ENCODE peak calls at places on chromosomes 11 and 22, in five cellular contexts. One of them, this sample, is unnamed. For H3K4me1, the result is how much of the 10 kb centered on the place peaks cover.

GRCh38 chr11:48193876-48194275 is 22.7 kb upstream of the OR4B1 start:
- DNase-seq in upper lobe of left lung: no peak
- DNase-seq in neuronal stem cell: no peak
- DNase-seq in stomach: no peak
- DNase-seq in H9: no peak
- DNase-seq in this sample: no peak

GRCh38 chr11:76783901-76784813 is 1.0 kb downstream of the TSKU start:
- DNase-seq in upper lobe of left lung: peak
- DNase-seq in neuronal stem cell: peak
- DNase-seq in stomach: peak
- DNase-seq in H9: peak
- DNase-seq in this sample: peak

GRCh38 chr22:45645150-45645525 is 26.5 kb upstream of the ATXN10 start:
- DNase-seq in upper lobe of left lung: no peak
- DNase-seq in neuronal stem cell: no peak
- DNase-seq in stomach: no peak
- DNase-seq in H9: no peak
- DNase-seq in this sample: no peak

GRCh38 chr22:46008291-46008690 is 31.3 kb upstream of the WNT7B start:
- DNase-seq in upper lobe of left lung: no peak
- DNase-seq in neuronal stem cell: no peak
- DNase-seq in stomach: no peak
- DNase-seq in H9: no peak
- DNase-seq in this sample: no peak

GRCh38 chr11:17504330-17505107 is 27.9 kb upstream of the ABCC8 start:
- DNase-seq in upper lobe of left lung: peak
- DNase-seq in neuronal stem cell: peak
- DNase-seq in stomach: peak
- DNase-seq in H9: peak
- DNase-seq in this sample: peak

GRCh38 chr11:16912607-16913006 is 101.6 kb downstream of the PLEKHA7 start:
- DNase-seq in upper lobe of left lung: no peak
- DNase-seq in neuronal stem cell: no peak
- DNase-seq in stomach: peak
- DNase-seq in H9: peak
- DNase-seq in this sample: no peak

GRCh38 chr11:15988693-15989231 is 367.6 kb downstream of the SOX6 start:
- DNase-seq in upper lobe of left lung: no peak
- DNase-seq in neuronal stem cell: no peak
- DNase-seq in stomach: no peak
- DNase-seq in H9: peak
- DNase-seq in this sample: peak

GRCh38 chr22:46322711-46323110 is 12.8 kb upstream of the TRMU start:
- DNase-seq in upper lobe of left lung: no peak
- DNase-seq in neuronal stem cell: no peak
- DNase-seq in stomach: no peak
- DNase-seq in H9: no peak
- DNase-seq in this sample: no peak

GRCh38 chr22:30310881-30311771 is 15.6 kb downstream of the TBC1D10A start:
- DNase-seq in upper lobe of left lung: peak
- DNase-seq in neuronal stem cell: no peak
- DNase-seq in stomach: peak
- DNase-seq in H9: no peak
- DNase-seq in this sample: peak

GRCh38 chr22:21866821-21867527 is 471 bp downstream of the MAPK1 start:
- DNase-seq in upper lobe of left lung: peak
- DNase-seq in neuronal stem cell: peak
- DNase-seq in stomach: peak
- DNase-seq in H9: no peak
- DNase-seq in this sample: no peak

GRCh38 chr11:8233691-8234424 is 29.8 kb downstream of the LMO1 start:
- DNase-seq in upper lobe of left lung: no peak
- DNase-seq in neuronal stem cell: no peak
- DNase-seq in stomach: no peak
- DNase-seq in H9: no peak
- DNase-seq in this sample: no peak

GRCh38 chr22:20650294-20651207 is 123.4 kb upstream of the SERPIND1 start:
- DNase-seq in upper lobe of left lung: no peak
- DNase-seq in neuronal stem cell: no peak
- DNase-seq in stomach: no peak
- DNase-seq in H9: peak
- DNase-seq in this sample: no peak

GRCh38 chr11:118939948-118940598 is 14.3 kb upstream of the BCL9L start:
- DNase-seq in upper lobe of left lung: no peak
- DNase-seq in neuronal stem cell: no peak
- DNase-seq in stomach: no peak
- DNase-seq in H9: peak
- DNase-seq in this sample: peak

GRCh38 chr11:84089072-84090057 is 803.2 kb upstream of the CCDC90B start:
- DNase-seq in upper lobe of left lung: no peak
- DNase-seq in neuronal stem cell: no peak
- DNase-seq in stomach: no peak
- DNase-seq in H9: no peak
- DNase-seq in this sample: peak

GRCh38 chr11:71343828-71344400 is 91.5 kb upstream of the SHANK2 start:
- DNase-seq in upper lobe of left lung: no peak
- DNase-seq in neuronal stem cell: no peak
- DNase-seq in stomach: no peak
- DNase-seq in H9: no peak
- DNase-seq in this sample: no peak

GRCh38 chr22:19450363-19451175 is 3.1 kb upstream of the C22orf39 start:
- DNase-seq in upper lobe of left lung: peak
- DNase-seq in neuronal stem cell: no peak
- DNase-seq in stomach: no peak
- DNase-seq in H9: no peak
- DNase-seq in this sample: no peak

GRCh38 chr11:72091292-72091691 is 10.6 kb downstream of the LRRC51 start:
- DNase-seq in upper lobe of left lung: peak
- DNase-seq in neuronal stem cell: peak
- DNase-seq in stomach: peak
- DNase-seq in H9: peak
- DNase-seq in this sample: peak

GRCh38 chr11:90288207-90288821 is 65.5 kb upstream of the CHORDC1 start:
- DNase-seq in upper lobe of left lung: no peak
- DNase-seq in neuronal stem cell: peak
- DNase-seq in stomach: no peak
- DNase-seq in H9: no peak
- DNase-seq in this sample: peak

GRCh38 chr11:119664063-119664572 is 64.9 kb downstream of the NECTIN1 start:
- DNase-seq in upper lobe of left lung: no peak
- DNase-seq in neuronal stem cell: no peak
- DNase-seq in stomach: peak
- DNase-seq in H9: no peak
- DNase-seq in this sample: no peak

GRCh38 chr22:24046024-24046423 is 34.9 kb downstream of the CABIN1 start:
- DNase-seq in upper lobe of left lung: no peak
- DNase-seq in neuronal stem cell: no peak
- DNase-seq in stomach: no peak
- DNase-seq in H9: no peak
- DNase-seq in this sample: no peak

GRCh38 chr22:33328789-33329296 is 270.7 kb upstream of the SYN3 start:
- DNase-seq in upper lobe of left lung: no peak
- DNase-seq in neuronal stem cell: no peak
- DNase-seq in stomach: no peak
- DNase-seq in H9: no peak
- DNase-seq in this sample: peak

GRCh38 chr22:17100621-17101020 is 15.8 kb downstream of the IL17RA start:
- DNase-seq in upper lobe of left lung: no peak
- DNase-seq in neuronal stem cell: no peak
- DNase-seq in stomach: no peak
- DNase-seq in H9: no peak
- DNase-seq in this sample: no peak
- H3K4me1 ChIP-seq in upper lobe of left lung: under half
- H3K4me1 ChIP-seq in neuronal stem cell: under half
- H3K4me1 ChIP-seq in stomach: under half
- H3K4me1 ChIP-seq in H9: under half
- H3K4me1 ChIP-seq in this sample: under half

DNA sequence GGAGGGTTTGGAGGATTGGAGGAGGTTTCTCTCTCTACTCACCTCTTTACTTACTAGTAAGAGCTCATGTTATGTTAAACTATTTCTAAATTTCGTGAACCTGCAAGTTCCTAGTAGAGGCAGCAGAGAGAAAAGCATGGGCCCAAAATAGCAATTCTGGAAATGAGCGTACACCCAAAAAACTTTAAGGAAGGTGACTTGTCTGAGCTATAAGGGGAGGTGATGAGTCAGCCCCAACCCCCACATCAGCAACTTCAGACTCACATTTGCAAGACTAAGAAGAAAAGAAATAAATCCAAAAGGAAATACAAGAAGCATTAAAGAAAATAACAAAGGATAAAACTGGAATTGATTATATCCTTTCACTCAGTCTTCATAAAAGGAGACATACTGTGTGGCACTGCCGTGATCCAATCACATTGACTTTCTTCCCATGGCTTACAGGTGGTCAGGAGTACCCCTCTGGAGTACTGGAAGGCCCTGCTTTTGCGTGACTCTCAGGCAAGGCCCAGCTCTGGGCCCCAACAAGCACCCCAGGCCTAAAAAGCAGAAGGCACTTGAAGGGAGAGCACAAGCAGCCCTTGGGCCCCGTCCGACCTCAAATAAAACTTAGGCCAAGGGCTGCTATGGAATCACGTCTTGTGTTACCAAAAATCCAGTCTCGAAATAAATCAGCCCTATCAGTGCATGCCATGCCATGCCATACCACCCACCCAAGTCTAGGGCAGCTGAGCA is 14.3 kb downstream of the PACSIN2 start:
- DNase-seq in upper lobe of left lung: no peak
- DNase-seq in neuronal stem cell: no peak
- DNase-seq in stomach: no peak
- DNase-seq in H9: no peak
- DNase-seq in this sample: no peak
- H3K4me1 ChIP-seq in upper lobe of left lung: half or more
- H3K4me1 ChIP-seq in neuronal stem cell: under half
- H3K4me1 ChIP-seq in stomach: half or more
- H3K4me1 ChIP-seq in H9: under half
- H3K4me1 ChIP-seq in this sample: under half

GRCh38 chr11:63875506-63875905 is 36.6 kb downstream of the MARK2 start:
- DNase-seq in upper lobe of left lung: no peak
- DNase-seq in neuronal stem cell: no peak
- DNase-seq in stomach: no peak
- DNase-seq in H9: no peak
- DNase-seq in this sample: no peak

GRCh38 chr11:63879598-63879997 is 37.4 kb downstream of the RCOR2 start:
- DNase-seq in upper lobe of left lung: no peak
- DNase-seq in neuronal stem cell: no peak
- DNase-seq in stomach: no peak
- DNase-seq in H9: no peak
- DNase-seq in this sample: no peak

GRCh38 chr11:63877658-63878241 is 38.8 kb downstream of the MARK2 start:
- DNase-seq in upper lobe of left lung: no peak
- DNase-seq in neuronal stem cell: no peak
- DNase-seq in stomach: no peak
- DNase-seq in H9: no peak
- DNase-seq in this sample: no peak

GRCh38 chr11:63874511-63874910 is 35.6 kb downstream of the MARK2 start:
- DNase-seq in upper lobe of left lung: no peak
- DNase-seq in neuronal stem cell: no peak
- DNase-seq in stomach: peak
- DNase-seq in H9: no peak
- DNase-seq in this sample: peak

DNA sequence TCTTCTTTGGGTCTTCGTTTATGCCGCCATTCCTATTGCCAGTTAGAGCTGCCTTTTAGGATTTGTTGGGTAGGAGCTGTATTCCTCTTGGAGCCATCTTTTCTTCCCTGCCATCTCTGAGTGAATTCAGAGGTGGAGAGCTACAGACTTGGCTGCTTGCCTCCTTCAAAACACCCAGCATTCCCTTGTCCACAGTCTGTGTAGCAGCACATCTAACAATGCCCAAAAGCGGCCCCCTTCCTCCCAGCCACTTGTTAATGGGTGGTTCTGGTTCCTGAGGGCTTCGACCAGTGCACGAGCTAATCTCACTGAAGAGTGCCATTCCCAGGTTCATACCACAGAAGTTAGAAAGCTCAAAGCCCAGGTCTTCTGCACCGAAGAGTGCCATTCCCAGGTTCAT is 37.7 kb downstream of the MARK2 start:
- DNase-seq in upper lobe of left lung: no peak
- DNase-seq in neuronal stem cell: no peak
- DNase-seq in stomach: no peak
- DNase-seq in H9: no peak
- DNase-seq in this sample: no peak
- H3K4me1 ChIP-seq in upper lobe of left lung: half or more
- H3K4me1 ChIP-seq in neuronal stem cell: under half
- H3K4me1 ChIP-seq in stomach: half or more
- H3K4me1 ChIP-seq in H9: under half
- H3K4me1 ChIP-seq in this sample: half or more

DNA sequence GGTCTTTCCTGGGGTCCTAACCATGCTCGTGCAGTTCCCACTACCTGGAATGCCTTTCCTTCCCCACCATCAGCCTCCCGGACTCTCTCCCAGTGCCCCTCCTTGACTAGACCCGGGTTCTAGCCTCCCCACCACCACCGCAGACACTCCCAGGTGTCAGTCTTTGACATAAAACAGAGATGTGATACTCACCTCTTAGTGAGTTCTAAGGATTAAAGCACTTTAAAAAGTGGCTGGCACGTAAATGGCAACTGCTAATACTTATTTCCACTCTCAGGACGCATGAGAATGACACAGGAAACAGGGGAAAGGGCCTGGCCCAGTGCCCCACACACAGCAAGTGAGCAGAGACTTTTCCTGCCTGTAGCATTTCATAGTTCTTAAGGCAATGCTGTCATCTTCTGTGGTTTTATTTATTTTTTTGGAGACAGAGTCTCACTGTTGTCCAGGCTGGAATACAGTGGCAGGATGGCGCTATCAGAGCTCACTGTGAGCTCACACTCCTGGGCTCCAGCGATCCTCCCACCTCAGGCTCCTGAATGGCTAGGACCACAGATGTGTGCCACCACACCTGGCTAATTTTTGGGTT is 1.9 kb upstream of the SLC25A45 start:
- DNase-seq in upper lobe of left lung: no peak
- DNase-seq in neuronal stem cell: no peak
- DNase-seq in stomach: no peak
- DNase-seq in H9: no peak
- DNase-seq in this sample: peak
- H3K4me1 ChIP-seq in upper lobe of left lung: half or more
- H3K4me1 ChIP-seq in neuronal stem cell: under half
- H3K4me1 ChIP-seq in stomach: half or more
- H3K4me1 ChIP-seq in H9: under half
- H3K4me1 ChIP-seq in this sample: under half

DNA sequence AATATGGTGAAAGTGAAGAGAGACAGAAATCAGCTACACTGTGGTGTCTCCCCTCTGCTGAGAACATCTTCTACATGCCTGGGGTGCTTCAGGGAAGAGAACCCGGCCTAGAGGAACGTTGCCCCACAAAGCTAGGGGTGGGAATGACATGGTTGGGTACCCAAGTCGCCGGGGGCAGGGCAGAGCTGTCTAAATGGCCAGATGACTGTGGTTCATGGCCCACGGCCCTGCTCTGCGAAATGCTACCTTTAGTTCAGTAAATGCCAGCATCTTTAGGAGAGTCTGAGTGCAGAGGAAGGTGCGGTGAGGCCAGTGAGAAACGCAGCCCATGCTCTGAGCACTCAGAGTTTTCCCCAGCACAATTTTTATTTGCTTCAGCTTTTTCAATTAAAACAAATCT is 12.8 kb downstream of the BRD1 start:
- DNase-seq in upper lobe of left lung: no peak
- DNase-seq in neuronal stem cell: no peak
- DNase-seq in stomach: no peak
- DNase-seq in H9: no peak
- DNase-seq in this sample: no peak
- H3K4me1 ChIP-seq in upper lobe of left lung: under half
- H3K4me1 ChIP-seq in neuronal stem cell: under half
- H3K4me1 ChIP-seq in stomach: half or more
- H3K4me1 ChIP-seq in H9: under half
- H3K4me1 ChIP-seq in this sample: under half

GRCh38 chr11:133953999-133954398 is 2.8 kb downstream of the IGSF9B start:
- DNase-seq in upper lobe of left lung: no peak
- DNase-seq in neuronal stem cell: no peak
- DNase-seq in stomach: no peak
- DNase-seq in H9: no peak
- DNase-seq in this sample: no peak
- H3K4me1 ChIP-seq in upper lobe of left lung: under half
- H3K4me1 ChIP-seq in neuronal stem cell: under half
- H3K4me1 ChIP-seq in stomach: half or more
- H3K4me1 ChIP-seq in H9: under half
- H3K4me1 ChIP-seq in this sample: under half

This sample was measured in cardiac muscle cell.